ENCODE peak calls at places on chromosomes 1 and 21, in four cellular contexts. U, Q, V and P are unnamed samples.

GRCh38 chr1:7048395-7048794 is 263.1 kb downstream of the CAMTA1 start:
- DNase-seq in U (no peak), Q (no peak), V (no peak), P (no peak)

GRCh38 chr1:33399375-33399774 is 31.5 kb downstream of the PHC2 start:
- DNase-seq in U (no peak), Q (no peak), V (no peak), P (no peak)

GRCh38 chr1:247228133-247228532 is 27.7 kb upstream of the VN1R5 start:
- DNase-seq in U (peak), Q (peak), V (no peak), P (no peak)

GRCh38 chr1:87928623-87929022 is 599.9 kb downstream of the LMO4 start:
- DNase-seq in U (no peak), Q (no peak), V (no peak), P (no peak)

GRCh38 chr1:32215629-32216505 is 6.3 kb downstream of the TMEM234 start:
- DNase-seq in U (no peak), Q (no peak), V (no peak), P (peak)

GRCh38 chr1:186735463-186735862 is 55.2 kb upstream of the PTGS2 start:
- DNase-seq in U (no peak), Q (no peak), V (no peak), P (no peak)

GRCh38 chr1:103106426-103107321 is 1.6 kb downstream of the COL11A1 start:
- DNase-seq in U (no peak), Q (peak), V (no peak), P (peak)

GRCh38 chr1:218034464-218034863 is 250.6 kb upstream of the RRP15 start:
- DNase-seq in U (no peak), Q (no peak), V (no peak), P (no peak)

GRCh38 chr1:201775380-201775779 is 53.6 kb upstream of the IPO9 start:
- DNase-seq in U (no peak), Q (no peak), V (no peak), P (no peak)

GRCh38 chr21:26966978-26967913 is at the start of gene ADAMTS5:
- DNase-seq in U (peak), Q (peak), V (no peak), P (peak)

GRCh38 chr21:31397515-31397926 is 53.5 kb upstream of the TIAM1 start:
- DNase-seq in U (no peak), Q (no peak), V (no peak), P (no peak)

GRCh38 chr1:41670558-41670957 is 186.1 kb upstream of the EDN2 start:
- DNase-seq in U (peak), Q (peak), V (no peak), P (no peak)

GRCh38 chr1:218778731-218779130 is 394.9 kb upstream of the LYPLAL1 start:
- DNase-seq in U (no peak), Q (no peak), V (no peak), P (no peak)

GRCh38 chr1:46026531-46026930 is 105.9 kb downstream of the PIK3R3 start:
- DNase-seq in U (no peak), Q (no peak), V (no peak), P (no peak)

GRCh38 chr21:17775431-17776126 is 43.6 kb downstream of the C21orf91 start:
- DNase-seq in U (no peak), Q (no peak), V (no peak), P (peak)

GRCh38 chr1:47766832-47767740 is 230.1 kb downstream of the TRABD2B start:
- DNase-seq in U (no peak), Q (no peak), V (no peak), P (no peak)

GRCh38 chr1:71488555-71489252 is 407.9 kb upstream of the ZRANB2 start:
- DNase-seq in U (no peak), Q (no peak), V (no peak), P (no peak)

GRCh38 chr1:50976890-50977574 is 7.0 kb downstream of the CDKN2C start:
- DNase-seq in U (no peak), Q (peak), V (no peak), P (peak)

GRCh38 chr21:35932232-35932911 is 128.0 kb downstream of the SETD4 start:
- DNase-seq in U (peak), Q (peak), V (peak), P (peak)

GRCh38 chr21:32192291-32192690 is 86.6 kb downstream of the MIS18A start:
- DNase-seq in U (no peak), Q (no peak), V (no peak), P (no peak)

GRCh38 chr21:35862969-35863368 is 197.4 kb downstream of the SETD4 start:
- DNase-seq in U (no peak), Q (no peak), V (no peak), P (no peak)

GRCh38 chr1:118275716-118276115 is 90.7 kb upstream of the SPAG17 start:
- DNase-seq in U (no peak), Q (no peak), V (no peak), P (no peak)

GRCh38 chr1:180415985-180416633 is 86.3 kb downstream of the ACBD6 start:
- DNase-seq in U (peak), Q (peak), V (no peak), P (peak)

GRCh38 chr1:147826259-147826658 is 65.9 kb upstream of the GJA5 start:
- DNase-seq in U (no peak), Q (no peak), V (no peak), P (no peak)

GRCh38 chr1:63829349-63830327 is 55.8 kb downstream of the ROR1 start:
- DNase-seq in U (no peak), Q (no peak), V (no peak), P (no peak)

GRCh38 chr1:162357681-162358266 is 18.9 kb downstream of the SPATA46 start:
- DNase-seq in U (peak), Q (no peak), V (no peak), P (peak)

GRCh38 chr1:244414543-244414942 is 37.2 kb downstream of the ADSS2 start:
- DNase-seq in U (peak), Q (peak), V (peak), P (no peak)

GRCh38 chr1:147541672-147542548 is 609 bp downstream of the BCL9 start:
- DNase-seq in U (no peak), Q (peak), V (no peak), P (peak)

GRCh38 chr1:67437961-67438360 is 7.8 kb upstream of the SERBP1 start:
- DNase-seq in U (no peak), Q (no peak), V (no peak), P (no peak)

GRCh38 chr1:8438449-8438848 is 120.5 kb downstream of the SLC45A1 start:
- DNase-seq in U (no peak), Q (no peak), V (no peak), P (no peak)

DNA sequence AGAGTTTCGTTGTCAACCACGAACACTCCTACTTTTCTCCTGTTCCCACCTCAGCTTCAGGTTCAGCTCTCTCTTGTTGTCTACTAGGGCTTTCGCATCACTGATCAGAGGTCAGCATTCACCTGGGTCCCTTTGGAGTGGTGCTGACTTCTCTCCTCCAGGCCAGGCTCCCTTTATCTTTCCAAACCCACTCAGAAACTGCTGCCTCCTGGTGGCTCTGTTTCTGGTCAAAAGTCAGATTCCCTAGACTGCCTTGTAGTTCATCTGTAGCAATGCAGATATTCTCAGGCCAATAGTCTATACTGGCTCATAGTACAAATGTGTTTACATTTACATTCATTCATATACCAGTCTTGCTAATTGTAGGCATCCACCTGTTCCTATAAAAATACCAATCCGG is 6.4 kb upstream of the ERI3 start:
- DNase-seq in U (no peak), Q (no peak), V (no peak), P (no peak)
- TF ChIP-seq CTCF in U (peak), Q (peak), V (peak), P (no peak)

GRCh38 chr1:2829846-2830615 is 28.5 kb upstream of the TTC34 start:
- DNase-seq in U (no peak), Q (no peak), V (no peak), P (no peak)

GRCh38 chr1:2826736-2827292 is 25.3 kb upstream of the TTC34 start:
- DNase-seq in U (no peak), Q (no peak), V (no peak), P (no peak)

GRCh38 chr1:2830761-2831425 is 29.4 kb upstream of the TTC34 start:
- DNase-seq in U (no peak), Q (no peak), V (no peak), P (no peak)

GRCh38 chr1:2826316-2826715 is 24.8 kb upstream of the TTC34 start:
- DNase-seq in U (no peak), Q (no peak), V (no peak), P (no peak)

DNA sequence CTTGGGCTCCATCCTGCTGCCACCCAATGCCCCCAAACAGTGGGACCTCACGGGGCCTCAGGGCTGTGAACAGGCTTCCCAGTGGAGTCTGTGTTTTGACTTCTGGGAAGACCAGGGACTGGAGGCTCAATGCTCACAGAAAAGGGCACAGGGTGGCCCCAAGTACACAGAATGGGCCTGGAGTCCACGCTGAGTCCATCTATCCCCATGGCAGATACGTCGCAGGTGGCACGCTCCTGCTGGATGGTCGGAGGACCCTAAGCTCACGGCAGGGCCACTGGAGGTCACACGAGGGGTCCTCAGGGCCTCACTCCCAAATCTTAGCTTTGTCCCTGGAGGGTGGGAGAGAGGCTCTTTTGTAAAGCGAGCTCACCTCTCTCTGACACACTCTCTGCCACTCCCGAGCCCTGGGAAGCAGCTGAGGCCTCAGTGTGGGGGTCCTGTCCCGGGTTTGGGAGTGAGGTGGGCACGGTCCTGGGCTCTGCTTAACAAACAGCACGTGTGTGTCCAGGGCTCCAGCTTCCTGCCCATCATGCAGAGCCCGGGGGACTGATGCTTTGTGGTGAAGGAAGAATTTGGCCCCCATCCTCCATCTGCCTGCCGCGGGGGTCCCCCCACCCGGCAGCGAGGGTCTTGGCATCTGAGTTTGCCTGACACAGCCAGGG is 27.2 kb upstream of the TTC34 start:
- DNase-seq in U (no peak), Q (no peak), V (no peak), P (no peak)
- TF ChIP-seq CTCF in U (no peak), Q (no peak), V (no peak), P (no peak)

GRCh38 chr1:17696417-17697301 is 58.5 kb upstream of the ACTL8 start:
- DNase-seq in U (peak), Q (peak), V (peak), P (no peak)
- TF ChIP-seq CTCF in U (peak), Q (peak), V (peak), P (no peak)

DNA sequence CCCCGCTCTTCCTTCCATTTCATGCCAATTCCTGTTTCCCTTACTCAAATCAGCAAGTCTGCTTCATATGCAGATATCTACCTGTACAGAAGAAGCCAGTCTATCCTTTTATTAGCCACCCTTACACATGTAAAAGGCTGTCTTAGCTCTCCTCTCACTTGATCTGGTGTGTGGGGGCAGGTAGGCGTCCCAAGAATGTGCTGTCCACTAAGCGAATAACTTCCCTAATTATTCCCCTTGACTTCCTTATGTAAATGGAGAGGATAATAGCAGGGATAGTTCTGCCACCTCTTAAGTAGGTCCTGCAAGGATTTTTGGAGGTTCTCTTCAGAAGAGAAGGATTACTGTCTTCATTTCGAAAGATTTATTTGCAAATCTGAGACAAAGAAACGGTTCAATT is 160.4 kb downstream of the TTLL7 start:
- DNase-seq in U (no peak), Q (no peak), V (no peak), P (no peak)
- TF ChIP-seq CTCF in U (no peak), Q (no peak), V (no peak), P (no peak)